ENCODE peak calls at places on chromosomes 5 and 9, in five cellular contexts. G is tibial artery, V is upper lobe of right lung, Z is B cell, X is cardiac muscle cell. S is an unnamed sample.

GRCh38 chr9:92468206-92468605 is 14.1 kb downstream of the ASPN start:
- DNase-seq in G (no peak), V (no peak), Z (no peak), X (no peak), S (no peak)

GRCh38 chr5:372911-373709 is 51.6 kb downstream of the AHRR start:
- DNase-seq in G (peak), V (peak), Z (peak), X (no peak), S (peak)

GRCh38 chr5:39164529-39165402 is 54.6 kb downstream of the FYB1 start:
- DNase-seq in G (no peak), V (no peak), Z (no peak), X (no peak), S (no peak)

GRCh38 chr5:170293273-170293672 is 4.3 kb downstream of the LCP2 start:
- DNase-seq in G (peak), V (peak), Z (peak), X (no peak), S (no peak)

GRCh38 chr9:114216081-114216480 is 60.7 kb downstream of the COL27A1 start:
- DNase-seq in G (peak), V (no peak), Z (no peak), X (peak), S (no peak)

GRCh38 chr9:69171049-69171448 is 3.0 kb upstream of the TJP2 start:
- DNase-seq in G (no peak), V (no peak), Z (no peak), X (no peak), S (no peak)

GRCh38 chr5:88108490-88109279 is 160.0 kb downstream of the TMEM161B start:
- DNase-seq in G (no peak), V (no peak), Z (no peak), X (no peak), S (no peak)

GRCh38 chr5:138949988-138950387 is 74.9 kb upstream of the LRRTM2 start:
- DNase-seq in G (peak), V (no peak), Z (no peak), X (no peak), S (no peak)

GRCh38 chr5:169300468-169301385 is at the start of gene SLIT3:
- DNase-seq in G (peak), V (peak), Z (no peak), X (peak), S (no peak)

GRCh38 chr9:16679327-16679821 is 191.1 kb downstream of the BNC2 start:
- DNase-seq in G (no peak), V (no peak), Z (no peak), X (no peak), S (no peak)

GRCh38 chr9:121598167-121599000 is 53.0 kb upstream of the DAB2IP start:
- DNase-seq in G (peak), V (peak), Z (no peak), X (peak), S (no peak)

GRCh38 chr5:125668904-125669303 is 754.3 kb upstream of the GRAMD2B start:
- DNase-seq in G (no peak), V (no peak), Z (no peak), X (no peak), S (no peak)

GRCh38 chr9:97514531-97514930 is 13.1 kb downstream of the TMOD1 start:
- DNase-seq in G (no peak), V (no peak), Z (no peak), X (no peak), S (no peak)

GRCh38 chr5:79859588-79859987 is 131.5 kb downstream of the MTX3 start:
- DNase-seq in G (no peak), V (no peak), Z (no peak), X (no peak), S (no peak)
- TF ChIP-seq CTCF in G (no peak), V (no peak), Z (no peak), X (no peak), S (no peak)

DNA sequence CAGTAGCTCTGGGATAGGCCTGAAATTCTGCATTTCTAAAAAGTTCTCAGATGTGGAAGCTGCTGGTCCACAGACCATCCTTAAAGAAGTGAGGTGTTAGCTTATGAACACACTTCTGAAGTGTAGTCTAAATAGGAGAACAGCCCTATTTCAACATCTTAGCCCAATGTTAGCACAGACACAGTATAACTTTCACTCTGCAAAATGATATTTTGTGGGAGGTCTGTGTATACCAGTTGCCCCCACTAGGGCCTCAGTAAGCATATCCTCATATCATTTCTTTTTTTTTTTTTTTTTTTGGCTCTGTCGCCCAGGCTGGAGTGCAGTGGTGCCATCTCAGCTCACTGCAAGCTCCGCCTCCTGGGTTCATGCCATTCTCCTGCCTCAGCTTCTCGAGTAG is 7.5 kb upstream of the HABP4 start:
- DNase-seq in G (no peak), V (no peak), Z (no peak), X (no peak), S (no peak)
- TF ChIP-seq CTCF in G (no peak), V (no peak), Z (no peak), X (no peak), S (no peak)

DNA sequence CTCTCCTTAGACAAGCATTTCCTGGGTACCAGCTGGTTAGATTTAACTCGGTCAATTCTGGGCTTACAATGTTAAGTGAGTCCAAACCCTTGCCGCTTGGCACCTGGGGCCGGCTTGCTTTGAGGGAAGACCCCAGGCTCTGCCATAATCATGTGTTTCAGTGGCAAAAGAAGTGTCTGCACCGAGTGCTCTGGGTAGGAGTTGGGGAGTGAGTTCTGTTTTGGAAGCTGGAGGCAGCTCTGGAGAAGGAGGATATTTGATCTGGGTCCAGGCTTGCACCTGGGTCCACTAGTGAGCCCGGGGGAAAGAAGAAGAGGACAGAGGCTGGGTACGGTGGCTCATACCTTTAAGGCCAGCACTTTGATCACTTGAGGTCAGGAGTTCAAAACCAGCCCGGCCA is 8.4 kb upstream of the OLFM1 start:
- DNase-seq in G (peak), V (no peak), Z (no peak), X (no peak), S (no peak)
- TF ChIP-seq CTCF in G (no peak), V (no peak), Z (no peak), X (no peak), S (no peak)

GRCh38 chr5:151110122-151110681 is 29.4 kb upstream of the TNIP1 start:
- DNase-seq in G (no peak), V (no peak), Z (no peak), X (no peak), S (no peak)
- TF ChIP-seq CTCF in G (no peak), V (no peak), Z (no peak), X (no peak), S (no peak)

GRCh38 chr5:127299678-127300077 is 9.1 kb downstream of the MEGF10 start:
- DNase-seq in G (no peak), V (no peak), Z (no peak), X (no peak), S (no peak)
- TF ChIP-seq CTCF in G (no peak), V (no peak), Z (no peak), X (no peak), S (peak)

S was measured in chondrocyte.